ENCODE peak calls at places on chromosomes 11 and 22, in four cellular contexts. K is DMS153, F is T1000, U is sigmoid colon. H is an unnamed sample.
A peak's percentile ranks its signal among the peaks of the same experiment; 100 is the strongest.

GRCh38 chr11:12200359-12201015 is 90.1 kb downstream of the MICAL2 start:
- DNase-seq in F (no peak), U (peak; percentile 82), K (peak; percentile 69), H (peak; percentile 46)

GRCh38 chr11:29538339-29539036 is 478.3 kb downstream of the KCNA4 start:
- DNase-seq in F (no peak), K (no peak), U (no peak), H (no peak)

GRCh38 chr11:134740590-134741342 is 328.7 kb upstream of the B3GAT1 start:
- DNase-seq in U (no peak), K (no peak), F (no peak), H (no peak)

GRCh38 chr22:27776410-27776958 is 25.1 kb downstream of the MN1 start:
- DNase-seq in F (no peak), K (no peak), U (no peak), H (no peak)

GRCh38 chr11:10288316-10288715 is 5.7 kb downstream of the SBF2 start:
- DNase-seq in F (no peak), K (no peak), U (no peak), H (no peak)

GRCh38 chr22:48835857-48836672 is 991.6 kb downstream of the BRD1 start:
- DNase-seq in F (no peak), K (no peak), U (no peak), H (no peak)

GRCh38 chr11:94813436-94813720 is 45.2 kb downstream of the AMOTL1 start:
- DNase-seq in F (no peak), U (no peak), K (no peak), H (no peak)

GRCh38 chr11:81224396-81224795 is 1509.3 kb downstream of the FAM181B start:
- DNase-seq in U (no peak), K (no peak), F (no peak), H (no peak)

GRCh38 chr22:45600791-45601730 is 70.6 kb upstream of the ATXN10 start:
- DNase-seq in K (no peak), U (peak; percentile 66), F (peak; percentile 14), H (peak; percentile 46)

GRCh38 chr11:114061053-114062049 is 1.8 kb downstream of the ZBTB16 start:
- DNase-seq in F (no peak), U (peak; percentile 87), K (no peak), H (no peak)

GRCh38 chr22:44325718-44326548 is 13.2 kb upstream of the SHISAL1 start:
- DNase-seq in U (no peak), K (no peak), F (no peak), H (peak; percentile 31)

GRCh38 chr22:45230026-45230845 is 10.5 kb downstream of the KIAA0930 start:
- DNase-seq in U (no peak), K (no peak), F (no peak), H (no peak)

GRCh38 chr22:27900153-27900552 is 18.9 kb downstream of the PITPNB start:
- DNase-seq in U (no peak), F (no peak), K (no peak), H (no peak)

GRCh38 chr11:26849009-26849408 is 127.1 kb upstream of the SLC5A12 start:
- DNase-seq in F (no peak), U (peak; percentile 81), K (no peak), H (peak; percentile 18)

GRCh38 chr11:33734441-33735165 is 1.6 kb downstream of the CD59 start:
- DNase-seq in U (no peak), F (no peak), K (no peak), H (peak; percentile 36)

GRCh38 chr11:101321222-101321621 is 191.6 kb upstream of the PGR start:
- DNase-seq in U (no peak), K (no peak), F (peak; percentile 34), H (peak; percentile 13)

GRCh38 chr11:77999446-77999845 is 5.0 kb upstream of the INTS4 start:
- DNase-seq in K (no peak), U (no peak), F (no peak), H (no peak)

GRCh38 chr11:23778971-23779370 is 717.9 kb upstream of the LUZP2 start:
- DNase-seq in F (no peak), K (no peak), U (no peak), H (no peak)

GRCh38 chr11:1193326-1194230 is 29.3 kb upstream of the MUC5B start:
- DNase-seq in F (no peak), K (peak; percentile 42), U (peak; percentile 52), H (no peak)

GRCh38 chr11:3044004-3044403 is 13.2 kb downstream of the CARS1 start:
- DNase-seq in K (no peak), F (no peak), U (no peak), H (no peak)

GRCh38 chr11:67732045-67732787 is 57.8 kb upstream of the ALDH3B2 start:
- DNase-seq in F (no peak), U (no peak), K (peak; percentile 23), H (peak; percentile 12)